ENCODE peak calls at places on chromosomes 4 and X, in seven cellular contexts. H is astrocyte of the cerebellum, D is WTC11, J is endothelial cell, I is lung, B is uterus, K is MM.1S. X is an unnamed sample.

GRCh38 chrX:129540725-129541184 is 696 bp downstream of the OCRL start:
- DNase-seq in D (peak), I (no peak), K (no peak), H (no peak), J (peak), B (no peak), X (no peak)

GRCh38 chr4:174520655-174521054 is 1.6 kb downstream of the HPGD start:
- DNase-seq in J (no peak), D (no peak), K (no peak), B (no peak), H (no peak), I (no peak), X (no peak)

GRCh38 chrX:9670136-9670905 is 95.3 kb downstream of the GPR143 start:
- DNase-seq in K (no peak), H (peak), J (no peak), B (no peak), I (no peak), D (no peak), X (no peak)

GRCh38 chrX:8848921-8849320 is 47.7 kb upstream of the FAM9A start:
- DNase-seq in D (no peak), B (no peak), H (no peak), I (no peak), J (no peak), K (no peak), X (no peak)

GRCh38 chrX:115190636-115191489 is 1.7 kb downstream of the RBMXL3 start:
- DNase-seq in I (no peak), H (no peak), J (no peak), D (no peak), B (no peak), K (no peak), X (no peak)

GRCh38 chr4:170137466-170137865 is 47.7 kb upstream of the AADAT start:
- DNase-seq in J (no peak), B (no peak), I (no peak), K (no peak), D (no peak), H (no peak), X (no peak)

GRCh38 chr4:25252230-25253071 is 18.6 kb downstream of the PI4K2B start:
- DNase-seq in B (no peak), K (no peak), J (no peak), I (no peak), D (no peak), H (no peak), X (no peak)

GRCh38 chr4:183637461-183637860 is 21.5 kb downstream of the RWDD4 start:
- DNase-seq in B (no peak), K (no peak), H (no peak), D (no peak), I (no peak), J (no peak), X (no peak)

GRCh38 chrX:87475793-87476192 is 41.8 kb upstream of the KLHL4 start:
- DNase-seq in B (no peak), K (no peak), I (no peak), J (no peak), H (no peak), D (no peak), X (no peak)

GRCh38 chr4:85952518-85952917 is 407.3 kb downstream of the MAPK10 start:
- DNase-seq in H (peak), K (no peak), D (no peak), I (no peak), J (no peak), B (no peak), X (no peak)

GRCh38 chr4:94621491-94622080 is 136.2 kb upstream of the BMPR1B start:
- DNase-seq in B (no peak), J (peak), H (peak), I (no peak), D (no peak), K (peak), X (peak)

GRCh38 chrX:120560405-120560841 is 339 bp downstream of the CUL4B start:
- DNase-seq in K (peak), J (peak), D (peak), I (peak), B (no peak), H (no peak), X (peak)

GRCh38 chrX:68490644-68491043 is 8.2 kb upstream of the YIPF6 start:
- DNase-seq in D (no peak), H (no peak), B (no peak), J (peak), I (no peak), K (no peak), X (no peak)

GRCh38 chrX:3962511-3963350 is 249.3 kb upstream of the PRKX start:
- DNase-seq in I (no peak), K (peak), D (no peak), B (no peak), J (peak), H (no peak), X (peak)
- TF ChIP-seq CTCF in I (peak), K (peak), D (no peak), B (no peak), J (peak), H (peak), X (peak)

DNA sequence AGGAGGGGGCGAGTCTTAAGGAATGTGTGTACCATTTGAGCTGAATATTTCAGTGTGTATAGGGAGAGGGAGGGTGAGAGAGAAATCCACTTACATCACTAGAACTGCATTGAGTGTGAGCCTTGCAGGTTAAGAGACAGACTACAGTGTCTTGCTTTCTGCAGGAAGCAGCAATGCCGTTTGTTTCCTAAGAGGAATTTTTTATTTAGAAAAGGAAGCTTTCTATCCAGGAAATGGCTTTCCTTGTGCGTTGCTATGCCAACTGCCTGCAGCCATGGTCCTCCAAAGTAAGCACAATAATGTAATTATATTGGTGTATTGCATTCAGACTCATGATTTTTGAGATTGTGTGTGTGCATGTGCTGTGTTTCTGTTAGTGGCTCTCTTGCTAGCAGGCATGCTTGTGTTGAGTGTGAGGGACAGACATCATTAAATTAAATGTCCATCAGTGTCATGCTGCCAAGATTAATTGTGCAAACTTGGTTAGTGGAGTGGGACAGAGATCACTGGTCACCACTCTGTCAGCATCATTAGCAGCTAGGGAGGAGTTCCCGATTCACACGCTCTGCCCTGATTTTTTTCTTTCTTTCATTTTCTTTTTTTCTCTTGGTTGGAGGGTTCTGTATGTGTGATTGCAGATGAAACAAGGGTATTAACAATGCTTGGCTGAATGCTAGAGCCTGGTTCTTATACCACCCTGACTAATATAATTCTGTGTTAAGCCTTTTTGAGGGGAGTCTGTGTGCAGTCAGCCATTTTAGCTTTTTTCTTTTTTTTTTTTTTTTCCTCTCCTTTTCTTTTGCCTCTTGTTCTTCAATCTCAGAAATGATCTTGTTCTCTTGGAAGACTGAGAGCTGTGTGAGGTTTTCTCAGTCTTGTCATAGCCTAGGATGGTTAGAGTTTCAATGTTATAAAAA is 164.4 kb downstream of the RAPGEF2 start:
- DNase-seq in I (no peak), J (no peak), H (no peak), D (no peak), K (no peak), B (no peak), X (no peak)
- TF ChIP-seq CTCF in I (no peak), J (no peak), H (no peak), D (no peak), K (no peak), B (no peak), X (no peak)

DNA sequence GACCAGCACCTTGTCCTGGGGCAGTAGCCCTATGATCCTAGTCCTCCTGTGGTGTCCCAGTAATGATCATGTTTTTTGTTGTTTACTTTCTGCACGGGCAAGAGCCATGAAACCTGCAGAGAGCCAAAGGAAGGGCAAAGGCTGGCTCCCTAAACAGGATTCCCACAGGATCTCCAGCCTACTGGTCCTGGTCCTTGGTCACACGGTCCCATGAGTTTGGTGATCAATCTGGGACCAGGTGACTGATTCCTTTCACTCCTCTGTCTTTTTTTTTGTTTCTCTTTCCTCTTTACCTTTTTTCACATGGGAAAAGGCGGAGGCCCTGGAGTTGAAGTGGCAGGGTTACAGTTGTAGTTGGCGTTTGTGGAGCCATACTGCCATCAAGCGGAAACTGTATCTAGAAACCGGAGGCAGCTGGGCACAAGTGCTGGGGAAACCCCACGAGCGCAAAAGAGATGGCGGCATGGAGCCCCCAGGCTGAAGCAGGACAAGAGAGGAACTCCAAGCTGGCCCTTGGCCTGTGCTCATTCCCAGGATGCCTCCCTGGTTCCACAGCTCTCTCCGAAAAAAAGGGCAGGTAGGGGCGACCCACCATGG is 34.6 kb downstream of the NBDY start:
- DNase-seq in I (peak), J (no peak), K (peak), D (no peak), H (peak), B (peak), X (peak)
- TF ChIP-seq CTCF in I (peak), J (no peak), K (peak), D (no peak), H (peak), B (peak), X (no peak)

DNA sequence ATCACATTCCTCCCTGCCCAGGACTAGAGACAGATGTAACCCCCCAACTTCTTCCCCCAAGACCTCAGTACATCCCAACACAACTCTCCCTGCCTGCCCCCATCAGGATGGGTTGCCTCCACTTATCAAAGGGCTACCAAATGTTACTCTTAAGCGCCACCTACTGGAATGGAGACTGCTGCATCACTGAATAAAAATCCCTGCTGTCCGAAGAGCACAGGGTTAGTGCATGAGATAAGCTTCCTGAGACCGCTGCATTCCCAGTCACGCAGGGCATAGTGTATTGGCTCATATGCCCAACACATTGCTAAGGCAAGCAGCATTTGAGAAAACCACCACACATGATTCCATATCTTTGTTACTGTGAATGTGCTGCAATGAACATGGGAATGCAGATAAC is 544.5 kb downstream of the PPP4R3C start:
- DNase-seq in I (no peak), J (no peak), B (no peak), H (no peak), K (no peak), D (peak), X (peak)
- TF ChIP-seq CTCF in I (no peak), J (no peak), B (no peak), H (peak), K (peak), D (peak), X (peak)

DNA sequence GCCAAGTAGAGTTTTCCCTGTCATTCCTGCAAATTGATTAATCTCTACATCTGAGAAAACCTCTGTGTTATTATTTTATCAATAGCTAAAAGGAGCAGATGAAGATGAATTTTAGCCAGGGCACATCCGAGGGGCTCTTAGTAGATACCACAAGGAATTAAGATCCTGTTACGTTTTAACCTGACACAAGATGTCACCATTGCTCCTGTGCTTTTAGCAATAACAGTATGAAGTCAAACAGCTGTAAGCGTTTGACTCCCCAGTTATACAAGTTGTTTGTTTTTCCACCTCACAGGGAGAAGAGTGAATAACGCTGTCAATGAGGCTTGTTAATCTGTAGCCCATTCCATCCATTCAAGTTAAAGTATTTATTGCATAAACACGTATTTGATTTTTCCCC is 76.0 kb upstream of the AP1S2 start:
- DNase-seq in D (no peak), H (peak), B (no peak), J (no peak), I (no peak), K (no peak), X (no peak)
- TF ChIP-seq CTCF in D (no peak), H (peak), B (no peak), J (no peak), I (no peak), K (no peak), X (no peak)

GRCh38 chr4:4387531-4388311 is 819 bp downstream of the NSG1 start:
- DNase-seq in J (no peak), I (no peak), B (no peak), K (no peak), D (peak), H (no peak), X (peak)

GRCh38 chr4:4385729-4386295 is 1.1 kb upstream of the NSG1 start:
- DNase-seq in B (no peak), H (no peak), I (no peak), K (no peak), J (no peak), D (no peak), X (no peak)

GRCh38 chr4:4386736-4387392 is at the start of gene NSG1:
- DNase-seq in D (peak), H (no peak), J (peak), I (no peak), K (no peak), B (no peak), X (peak)

GRCh38 chr4:4384837-4385236 is 2.1 kb upstream of the NSG1 start:
- DNase-seq in K (no peak), H (no peak), J (peak), I (no peak), D (peak), B (no peak), X (peak)

DNA sequence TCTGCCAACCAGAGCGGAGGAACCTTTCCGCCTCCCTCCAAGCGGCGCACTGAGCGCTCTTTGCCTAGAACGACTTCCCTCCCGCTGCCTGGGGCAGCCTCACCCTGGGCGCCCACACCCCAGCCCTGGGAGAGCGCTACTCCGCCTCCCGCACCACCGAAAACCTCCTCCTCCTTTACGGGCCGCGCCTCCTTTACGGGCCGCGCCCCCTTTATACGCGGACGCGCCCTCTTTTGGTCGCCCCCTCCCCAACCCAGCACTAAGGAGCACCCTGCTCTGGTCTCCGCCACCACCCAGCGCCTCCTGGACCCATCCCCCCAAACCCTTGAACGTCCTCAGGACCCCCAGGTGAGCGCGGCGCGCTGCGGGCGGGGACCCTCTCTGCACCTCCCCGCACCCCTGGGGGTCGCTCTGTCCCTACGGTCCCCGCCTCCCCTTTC is 586 bp upstream of the NSG1 start:
- DNase-seq in D (peak), K (no peak), H (no peak), J (peak), I (no peak), B (no peak), X (peak)
- TF ChIP-seq CTCF in D (no peak), K (no peak), H (no peak), J (no peak), I (no peak), B (no peak), X (no peak)

X was measured in nephron progenitor cell.